ENCODE peak calls at places on chromosomes 4 and X, in ten cellular contexts. C is GM23338; B is GM03348; S is HFFc6; N is activated CD4-positive, alpha-beta T cell treated with anti-CD3 and anti-CD28 coated beads for 24 hours; W is T-helper 2 cell; D is NAMALWA; M is uterus; Y is HCT116; O is colonic mucosa. K is an unnamed sample.

GRCh38 chrX:48468693-48469691 is 1.1 kb downstream of the SLC38A5 start:
- DNase-seq in C (peak), B (no peak), S (no peak), N (peak), W (peak), D (peak), M (no peak), Y (no peak), O (peak), K (no peak)

GRCh38 chr4:80141543-80141942 is 55.8 kb upstream of the PRDM8 start:
- DNase-seq in C (no peak), B (no peak), S (no peak), N (no peak), W (no peak), D (no peak), M (no peak), Y (no peak), O (no peak), K (no peak)

GRCh38 chr4:3635090-3635820 is 103.0 kb upstream of the LRPAP1 start:
- DNase-seq in C (no peak), B (no peak), S (no peak), N (no peak), W (no peak), D (no peak), M (no peak), Y (no peak), O (no peak), K (no peak)

GRCh38 chr4:169332595-169332994 is 61.8 kb upstream of the SH3RF1 start:
- DNase-seq in C (no peak), B (no peak), S (no peak), N (no peak), W (no peak), D (no peak), M (no peak), Y (no peak), O (no peak), K (no peak)

GRCh38 chr4:15898902-15899301 is 39.6 kb downstream of the FGFBP1 start:
- DNase-seq in C (no peak), B (no peak), S (no peak), N (no peak), W (no peak), D (no peak), M (no peak), Y (no peak), O (no peak), K (no peak)

GRCh38 chrX:106955004-106955772 is 35.0 kb downstream of the CLDN2 start:
- DNase-seq in C (no peak), B (peak), S (peak), N (no peak), W (no peak), D (no peak), M (no peak), Y (no peak), O (no peak), K (peak)

GRCh38 chr4:120611092-120611491 is 311.4 kb downstream of the PRDM5 start:
- DNase-seq in C (no peak), B (no peak), S (no peak), N (no peak), W (no peak), D (no peak), M (no peak), Y (no peak), O (no peak), K (no peak)

GRCh38 chr4:90889171-90889570 is 762.0 kb downstream of the CCSER1 start:
- DNase-seq in C (no peak), B (no peak), S (no peak), N (no peak), W (no peak), D (no peak), M (no peak), Y (no peak), O (no peak), K (no peak)

GRCh38 chrX:79330022-79330421 is 37.1 kb downstream of the ITM2A start:
- DNase-seq in C (peak), B (no peak), S (no peak), N (no peak), W (no peak), D (no peak), M (no peak), Y (no peak), O (no peak), K (no peak)

GRCh38 chrX:2697741-2698294 is 6.7 kb downstream of the CD99 start:
- DNase-seq in C (no peak), B (no peak), S (no peak), N (no peak), W (no peak), D (no peak), M (no peak), Y (no peak), O (no peak), K (no peak)